ENCODE peak calls at places on chromosomes 6 and 20, in ten cellular contexts. W, G, M, X, J, K, E, Z, H and S are unnamed samples. For H3K4me1, the result is how much of the 10 kb centered on the place peaks cover.

GRCh38 chr20:11216451-11217314 is 542.9 kb upstream of the JAG1 start:
- DNase-seq in W (no peak), G (no peak), M (no peak), X (no peak), J (no peak), K (no peak), E (peak), Z (peak), H (no peak), S (peak)

GRCh38 chr20:46350201-46350985 is 42.1 kb upstream of the CDH22 start:
- DNase-seq in W (no peak), G (no peak), M (no peak), X (no peak), J (no peak), K (no peak), E (no peak), Z (peak), H (no peak), S (peak)

GRCh38 chr20:47191074-47191673 is 165.3 kb downstream of the ZMYND8 start:
- DNase-seq in W (no peak), G (no peak), M (no peak), X (no peak), J (no peak), K (no peak), E (no peak), Z (peak), H (no peak), S (no peak)

GRCh38 chr6:17115251-17116089 is 13.6 kb downstream of the STMND1 start:
- DNase-seq in W (no peak), G (no peak), M (no peak), X (no peak), J (no peak), K (no peak), E (peak), Z (peak), H (no peak), S (no peak)

GRCh38 chr20:24628985-24629384 is 159.6 kb downstream of the SYNDIG1 start:
- DNase-seq in W (no peak), G (no peak), M (no peak), X (no peak), J (no peak), K (no peak), E (no peak), Z (no peak), H (peak), S (no peak)

GRCh38 chr20:36587388-36588136 is 14.2 kb downstream of the TGIF2 start:
- DNase-seq in W (no peak), G (no peak), M (no peak), X (no peak), J (no peak), K (no peak), E (no peak), Z (no peak), H (no peak), S (no peak)

GRCh38 chr6:105503641-105504040 is 100.8 kb upstream of the PREP start:
- DNase-seq in W (no peak), G (no peak), M (no peak), X (no peak), J (no peak), K (no peak), E (no peak), Z (no peak), H (no peak), S (no peak)

GRCh38 chr6:13413466-13413862 is 73.9 kb downstream of the GFOD1 start:
- DNase-seq in W (no peak), G (peak), M (peak), X (no peak), J (no peak), K (no peak), E (peak), Z (peak), H (peak), S (peak)

GRCh38 chr6:26149240-26149639 is 62.0 kb downstream of the HFE start:
- DNase-seq in W (no peak), G (no peak), M (no peak), X (no peak), J (no peak), K (no peak), E (no peak), Z (no peak), H (no peak), S (no peak)

GRCh38 chr20:54219751-54220426 is 12.0 kb downstream of the PFDN4 start:
- DNase-seq in W (no peak), G (no peak), M (no peak), X (no peak), J (no peak), K (no peak), E (peak), Z (peak), H (no peak), S (peak)

GRCh38 chr6:103122766-103123601 is 1729.5 kb downstream of the GRIK2 start:
- DNase-seq in W (no peak), G (no peak), M (no peak), X (peak), J (peak), K (peak), E (peak), Z (peak), H (no peak), S (no peak)

GRCh38 chr6:7846971-7847818 is 63.4 kb downstream of the TXNDC5 start:
- DNase-seq in W (no peak), G (no peak), M (no peak), X (no peak), J (no peak), K (no peak), E (no peak), Z (peak), H (no peak), S (peak)

DNA sequence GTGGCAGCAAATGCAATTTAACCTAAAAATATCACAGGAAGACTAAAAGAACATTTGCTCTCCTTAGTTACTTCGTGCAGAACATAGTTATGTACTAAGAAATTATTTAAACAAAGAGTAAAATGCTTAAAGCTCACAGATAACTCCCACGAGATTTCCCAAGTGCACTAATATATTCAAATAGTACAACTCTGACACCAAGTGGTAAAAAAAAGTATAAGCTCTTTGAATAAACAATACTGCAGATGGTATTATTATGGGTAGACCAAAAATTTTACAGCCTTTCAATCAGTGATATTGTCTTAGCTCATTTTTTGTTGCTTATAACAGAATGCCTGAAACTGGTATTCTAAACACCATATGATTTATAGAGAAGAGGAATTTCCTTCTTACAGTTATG is 52.8 kb upstream of the FILIP1 start:
- DNase-seq in W (no peak), G (no peak), M (no peak), X (no peak), J (no peak), K (no peak), E (peak), Z (peak), H (no peak), S (no peak)
- TF ChIP-seq CTCF in W (no peak), G (peak), M (no peak), X (no peak), J (peak), K (peak), E (no peak), Z (no peak), H (peak), S (peak)

GRCh38 chr6:21375206-21375605 is 218.3 kb upstream of the SOX4 start:
- DNase-seq in W (no peak), G (no peak), M (no peak), X (no peak), J (no peak), K (no peak), E (no peak), Z (no peak), H (no peak), S (no peak)

GRCh38 chr6:21367649-21368154 is 225.8 kb upstream of the SOX4 start:
- DNase-seq in W (no peak), G (no peak), M (no peak), X (no peak), J (no peak), K (no peak), E (peak), Z (no peak), H (no peak), S (no peak)

GRCh38 chr6:21375717-21376116 is 217.8 kb upstream of the SOX4 start:
- DNase-seq in W (no peak), G (no peak), M (no peak), X (no peak), J (no peak), K (no peak), E (no peak), Z (no peak), H (no peak), S (no peak)

GRCh38 chr6:21367148-21367547 is 226.4 kb upstream of the SOX4 start:
- DNase-seq in W (no peak), G (no peak), M (no peak), X (no peak), J (no peak), K (no peak), E (no peak), Z (no peak), H (no peak), S (no peak)

GRCh38 chr6:21371676-21372161 is 221.8 kb upstream of the SOX4 start:
- DNase-seq in W (no peak), G (no peak), M (no peak), X (no peak), J (no peak), K (peak), E (peak), Z (peak), H (no peak), S (no peak)
- H3K4me3 ChIP-seq in W (no peak), G (no peak), M (no peak), X (no peak), J (no peak), K (no peak), E (no peak), Z (no peak), H (no peak), S (no peak)

DNA sequence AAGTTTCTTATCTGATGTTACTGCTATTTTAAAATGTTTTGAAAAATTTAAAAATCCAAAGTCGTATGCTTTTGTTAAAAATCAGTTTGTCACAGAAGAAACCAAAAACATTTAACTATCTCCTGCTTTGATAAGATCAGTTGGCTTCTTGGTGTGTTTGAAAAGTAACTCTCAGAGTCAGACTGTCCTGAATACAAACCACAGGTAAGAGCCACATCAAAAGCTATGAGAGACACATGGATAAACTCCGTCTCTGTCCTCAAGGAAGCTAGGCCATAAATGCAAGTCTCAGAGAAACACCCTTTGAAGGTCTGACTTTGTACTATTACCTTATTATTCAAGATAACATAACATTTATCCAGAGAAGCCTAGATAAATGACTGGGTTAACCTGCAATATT is 7.7 kb downstream of the HBS1L start:
- DNase-seq in W (no peak), G (no peak), M (no peak), X (no peak), J (no peak), K (no peak), E (no peak), Z (no peak), H (no peak), S (no peak)
- H3K4me1 ChIP-seq in W (under half), G (under half), M (under half), X (under half), J (under half), K (under half), E (under half), Z (under half), H (under half), S (under half)

GRCh38 chr20:50981714-50982048 is 23.1 kb downstream of the MOCS3 start:
- DNase-seq in W (no peak), G (no peak), M (no peak), X (no peak), J (no peak), K (no peak), E (no peak), Z (no peak), H (no peak), S (no peak)
- TF ChIP-seq CTCF in W (peak), G (no peak), M (no peak), X (no peak), J (no peak), K (no peak), E (no peak), Z (no peak), H (no peak), S (no peak)

GRCh38 chr20:59006864-59007757 is at the start of gene CTSZ:
- DNase-seq in W (no peak), G (peak), M (no peak), X (peak), J (peak), K (peak), E (no peak), Z (no peak), H (no peak), S (peak)
- H3K4me3 ChIP-seq in W (peak), G (peak), M (peak), X (peak), J (peak), K (peak), E (no peak), Z (peak), H (peak), S (peak)

GRCh38 chr20:1505871-1506270 is 14.7 kb upstream of the SIRPB2 start:
- DNase-seq in W (no peak), G (no peak), M (no peak), X (no peak), J (no peak), K (no peak), E (no peak), Z (no peak), H (no peak), S (no peak)

GRCh38 chr20:1509237-1509636 is 18.0 kb upstream of the SIRPB2 start:
- DNase-seq in W (peak), G (no peak), M (no peak), X (no peak), J (no peak), K (no peak), E (peak), Z (peak), H (no peak), S (no peak)

GRCh38 chr20:1505361-1505760 is 14.1 kb upstream of the SIRPB2 start:
- DNase-seq in W (no peak), G (no peak), M (no peak), X (no peak), J (no peak), K (no peak), E (no peak), Z (no peak), H (no peak), S (peak)

GRCh38 chr20:1507276-1507675 is 16.1 kb upstream of the SIRPB2 start:
- DNase-seq in W (no peak), G (no peak), M (no peak), X (no peak), J (no peak), K (no peak), E (no peak), Z (no peak), H (no peak), S (no peak)

GRCh38 chr20:1508576-1508975 is 17.4 kb upstream of the SIRPB2 start:
- DNase-seq in W (no peak), G (no peak), M (no peak), X (no peak), J (no peak), K (no peak), E (no peak), Z (no peak), H (no peak), S (no peak)
- H3K4me1 ChIP-seq in W (under half), G (under half), M (under half), X (under half), J (under half), K (under half), E (under half), Z (under half), H (under half), S (under half)

GRCh38 chr6:126335210-126335609 is 4.7 kb upstream of the CENPW start:
- DNase-seq in W (no peak), G (no peak), M (no peak), X (no peak), J (no peak), K (no peak), E (no peak), Z (no peak), H (no peak), S (no peak)
- TF ChIP-seq CTCF in W (no peak), G (no peak), M (no peak), X (no peak), J (no peak), K (no peak), E (no peak), Z (no peak), H (no peak), S (peak)

DNA sequence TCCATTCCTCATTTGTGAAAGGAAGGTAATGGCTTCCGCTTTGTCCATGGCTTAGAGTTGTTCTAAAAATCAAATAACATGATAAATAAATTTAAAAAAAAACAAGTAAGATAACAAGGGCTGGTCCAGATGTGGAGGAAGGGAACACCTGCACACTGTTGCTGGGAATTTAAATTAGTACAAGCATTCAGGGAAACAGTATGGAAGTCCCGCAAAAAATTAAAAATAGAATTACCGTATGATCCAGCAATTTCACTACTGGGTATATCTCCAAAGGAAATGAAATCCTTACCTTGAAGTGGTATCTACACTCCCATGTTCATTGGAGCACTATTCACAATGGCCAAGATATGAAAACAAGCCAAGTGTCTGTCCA is 17.6 kb upstream of the SERPINB1 start:
- DNase-seq in W (no peak), G (no peak), M (no peak), X (no peak), J (no peak), K (no peak), E (no peak), Z (no peak), H (no peak), S (no peak)
- H3K4me3 ChIP-seq in W (no peak), G (no peak), M (no peak), X (no peak), J (no peak), K (no peak), E (no peak), Z (no peak), H (no peak), S (no peak)